ENCODE peak calls at places on chromosomes 5 and 9, in seven cellular contexts. A, J, Z, L, H, X and K are unnamed samples. For H4K20me1 and H3F3A, the result is how much of the 10 kb centered on the place peaks cover.

GRCh38 chr5:53031695-53032096 is 42.5 kb downstream of the ITGA2 start:
- DNase-seq in A (peak), J (peak), Z (no peak), L (peak), H (no peak), X (no peak), K (peak)

GRCh38 chr5:141647242-141647641 is 4.0 kb downstream of the FCHSD1 start:
- DNase-seq in A (no peak), J (no peak), Z (no peak), L (no peak), H (no peak), X (no peak), K (no peak)

GRCh38 chr5:159824188-159825153 is 91.8 kb upstream of the ADRA1B start:
- DNase-seq in A (no peak), J (peak), Z (no peak), L (no peak), H (no peak), X (no peak), K (peak)

GRCh38 chr9:18705763-18706372 is 231.9 kb downstream of the ADAMTSL1 start:
- DNase-seq in A (no peak), J (no peak), Z (no peak), L (no peak), H (no peak), X (no peak), K (no peak)

GRCh38 chr5:111800351-111800750 is 43.4 kb upstream of the NREP start:
- DNase-seq in A (no peak), J (no peak), Z (no peak), L (no peak), H (no peak), X (no peak), K (no peak)

GRCh38 chr9:1647776-1648175 is 367.4 kb upstream of the SMARCA2 start:
- DNase-seq in A (no peak), J (peak), Z (no peak), L (no peak), H (no peak), X (no peak), K (peak)

GRCh38 chr9:82890865-82891264 is 172.1 kb downstream of the RASEF start:
- DNase-seq in A (no peak), J (no peak), Z (no peak), L (no peak), H (no peak), X (no peak), K (no peak)

GRCh38 chr9:133115604-133116345 is 5.3 kb downstream of the RALGDS start:
- DNase-seq in A (no peak), J (no peak), Z (no peak), L (no peak), H (no peak), X (no peak), K (peak)

GRCh38 chr9:129739432-129739831 is 13.4 kb downstream of the PTGES start:
- DNase-seq in A (no peak), J (no peak), Z (no peak), L (no peak), H (no peak), X (no peak), K (no peak)

GRCh38 chr9:86741311-86742215 is 205.7 kb downstream of the GAS1 start:
- DNase-seq in A (peak), J (peak), Z (no peak), L (no peak), H (no peak), X (no peak), K (peak)

GRCh38 chr5:141973871-141974595 is 5.1 kb downstream of the RNF14 start:
- DNase-seq in A (no peak), J (peak), Z (no peak), L (no peak), H (no peak), X (no peak), K (peak)

GRCh38 chr9:94734054-94734754 is 7.7 kb downstream of the AOPEP start:
- DNase-seq in A (no peak), J (no peak), Z (no peak), L (no peak), H (no peak), X (no peak), K (no peak)

GRCh38 chr9:14515564-14516198 is 177.6 kb downstream of the ZDHHC21 start:
- DNase-seq in A (no peak), J (no peak), Z (peak), L (peak), H (peak), X (no peak), K (no peak)

GRCh38 chr5:89584339-89584956 is 701.5 kb upstream of the MEF2C start:
- DNase-seq in A (no peak), J (peak), Z (no peak), L (no peak), H (no peak), X (no peak), K (peak)

GRCh38 chr5:152634596-152634995 is 229.5 kb upstream of the NMUR2 start:
- DNase-seq in A (no peak), J (no peak), Z (peak), L (no peak), H (peak), X (no peak), K (no peak)

GRCh38 chr9:98811051-98811650 is 3.7 kb downstream of the GALNT12 start:
- DNase-seq in A (no peak), J (peak), Z (no peak), L (no peak), H (no peak), X (no peak), K (peak)

GRCh38 chr9:81687521-81688261 is 1.7 kb downstream of the TLE1 start:
- DNase-seq in A (peak), J (peak), Z (peak), L (peak), H (peak), X (no peak), K (peak)

GRCh38 chr5:23389543-23390215 is 117.7 kb upstream of the PRDM9 start:
- DNase-seq in A (no peak), J (no peak), Z (peak), L (no peak), H (no peak), X (no peak), K (no peak)

GRCh38 chr9:127776919-127777280 is 1.6 kb downstream of the SH2D3C start:
- DNase-seq in A (no peak), J (no peak), Z (no peak), L (no peak), H (no peak), X (peak), K (no peak)

GRCh38 chr9:127780126-127780885 is 1.8 kb upstream of the SH2D3C start:
- DNase-seq in A (no peak), J (no peak), Z (peak), L (peak), H (no peak), X (no peak), K (no peak)

GRCh38 chr9:127777368-127777960 is 1.0 kb downstream of the SH2D3C start:
- DNase-seq in A (no peak), J (no peak), Z (no peak), L (no peak), H (no peak), X (peak), K (no peak)

GRCh38 chr9:127779136-127779981 is 893 bp upstream of the SH2D3C start:
- DNase-seq in A (no peak), J (no peak), Z (no peak), L (peak), H (no peak), X (peak), K (peak)

DNA sequence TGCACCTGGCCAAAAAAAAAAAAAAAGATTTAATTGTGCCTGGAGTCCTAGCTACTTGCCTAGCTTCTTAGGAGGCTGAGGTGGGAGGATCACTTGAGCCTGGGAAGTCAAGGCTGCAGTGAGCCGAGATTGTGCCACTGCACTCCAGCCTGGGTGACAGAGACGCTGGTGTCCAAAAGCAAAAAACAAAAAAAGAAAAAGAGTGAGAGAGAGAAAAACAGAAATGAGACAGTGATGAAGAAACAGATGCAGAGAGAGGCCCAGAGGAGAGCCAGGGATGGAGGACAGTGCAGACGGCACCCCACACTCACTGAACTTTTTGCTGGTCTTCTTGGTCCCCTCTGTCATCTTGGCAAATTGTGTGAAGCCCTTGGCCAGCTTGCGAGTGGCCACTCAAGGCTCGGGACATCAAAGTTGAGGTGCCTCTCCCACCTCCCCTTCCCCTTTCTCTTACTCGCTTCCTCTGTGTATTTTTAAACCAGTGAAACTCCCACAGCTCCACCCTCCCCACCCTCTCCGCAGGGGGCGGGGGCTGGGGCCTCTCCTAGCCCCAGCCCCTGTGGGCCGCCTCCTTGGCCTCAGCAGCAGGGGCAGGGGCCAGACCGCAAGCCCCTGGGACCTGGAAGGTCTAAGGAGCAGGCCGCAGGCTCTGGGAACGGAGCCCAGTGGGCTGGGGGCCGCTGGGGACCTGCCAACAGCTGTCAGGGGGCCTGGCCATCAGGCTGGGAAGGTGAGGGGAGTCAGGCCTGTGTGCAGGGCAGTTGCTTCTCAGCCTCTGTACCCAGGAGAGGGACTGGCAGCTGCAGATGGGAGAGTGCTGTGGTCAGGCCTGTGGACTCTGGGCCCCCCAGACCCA is at the start of gene SH2D3C:
- DNase-seq in A (no peak), J (no peak), Z (no peak), L (no peak), H (no peak), X (peak), K (no peak)
- H2AFZ ChIP-seq in A (no peak), J (no peak), Z (no peak), L (no peak), H (no peak), X (peak), K (no peak)

DNA sequence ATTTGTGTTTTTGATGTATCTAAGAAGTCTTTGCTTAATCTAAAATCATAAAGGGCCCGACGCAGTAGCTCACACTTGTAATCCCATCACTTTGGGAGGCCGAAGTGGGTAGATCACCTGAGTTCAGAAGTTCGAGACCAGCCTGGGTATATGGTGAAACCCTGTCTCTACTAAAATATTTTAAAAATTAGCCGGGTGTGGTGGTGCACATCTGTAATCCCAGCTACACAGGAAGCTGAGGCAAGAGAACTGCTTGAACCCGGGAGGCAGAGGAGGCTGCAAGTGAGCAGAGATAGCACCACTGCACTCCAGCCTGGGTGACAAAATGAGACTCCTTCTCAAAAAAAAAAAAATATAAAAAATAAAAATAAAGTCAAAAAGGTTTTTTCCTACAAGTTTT is 9.6 kb downstream of the IL6ST start:
- DNase-seq in A (no peak), J (no peak), Z (no peak), L (no peak), H (no peak), X (peak), K (no peak)
- H4K20me1 ChIP-seq in A (under half), J (under half), Z (under half), L (under half), H (under half), X (under half), K (under half)

GRCh38 chr9:89310486-89311345 is at the start of gene CKS2:
- DNase-seq in A (peak), J (peak), Z (peak), L (peak), H (peak), X (peak), K (peak)
- H3F3A ChIP-seq in A (under half), J (under half), Z (under half), L (under half), H (under half), X (under half), K (under half)

DNA sequence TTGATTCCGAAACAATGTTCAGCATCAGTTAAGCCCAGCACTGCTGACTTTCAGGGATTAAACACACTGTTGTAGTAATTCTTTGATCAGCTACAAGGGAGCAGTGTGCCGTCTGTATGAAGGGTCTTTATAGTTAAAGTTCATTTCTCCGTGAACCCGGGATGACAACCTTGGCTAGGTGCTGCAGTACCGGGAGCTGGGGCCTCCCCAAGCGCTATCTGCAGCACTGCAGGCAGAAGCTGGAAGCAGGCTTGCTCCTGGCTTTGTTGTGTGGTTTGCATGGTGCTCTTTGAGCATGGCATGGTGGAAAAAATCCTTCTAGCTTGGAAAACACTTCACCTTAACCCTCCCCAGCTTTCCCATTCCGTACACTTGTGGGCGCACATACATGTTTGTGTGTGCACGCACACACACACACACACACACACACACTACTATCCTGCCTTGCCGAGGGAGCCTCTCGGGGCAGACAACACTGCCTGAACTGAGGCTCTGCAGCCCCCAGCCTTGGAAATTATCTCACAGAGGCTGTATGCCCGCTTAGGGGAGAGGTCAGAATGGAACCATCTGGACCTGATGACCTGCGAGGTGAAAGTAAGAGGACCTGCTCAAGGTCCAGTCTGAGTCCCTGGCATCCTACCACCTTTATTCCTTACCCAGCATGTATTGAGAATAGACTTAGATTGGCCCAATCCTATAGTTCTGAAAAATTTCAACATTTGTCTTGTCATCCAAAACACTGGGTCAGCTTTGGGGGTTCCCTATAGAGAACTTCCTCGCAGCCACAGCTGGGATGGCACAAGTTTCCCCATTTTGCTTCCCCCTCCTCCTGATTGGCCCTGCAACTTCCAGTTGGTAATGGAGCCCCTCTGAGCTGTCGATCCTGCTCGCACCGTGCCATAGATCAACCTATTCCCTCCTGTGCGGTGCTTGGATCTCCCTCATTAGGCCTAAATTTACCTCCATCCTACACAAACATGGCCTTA is 10.0 kb downstream of the MVB12B start:
- DNase-seq in A (no peak), J (no peak), Z (no peak), L (no peak), H (no peak), X (no peak), K (no peak)
- H2AFZ ChIP-seq in A (no peak), J (no peak), Z (no peak), L (no peak), H (no peak), X (no peak), K (no peak)

DNA sequence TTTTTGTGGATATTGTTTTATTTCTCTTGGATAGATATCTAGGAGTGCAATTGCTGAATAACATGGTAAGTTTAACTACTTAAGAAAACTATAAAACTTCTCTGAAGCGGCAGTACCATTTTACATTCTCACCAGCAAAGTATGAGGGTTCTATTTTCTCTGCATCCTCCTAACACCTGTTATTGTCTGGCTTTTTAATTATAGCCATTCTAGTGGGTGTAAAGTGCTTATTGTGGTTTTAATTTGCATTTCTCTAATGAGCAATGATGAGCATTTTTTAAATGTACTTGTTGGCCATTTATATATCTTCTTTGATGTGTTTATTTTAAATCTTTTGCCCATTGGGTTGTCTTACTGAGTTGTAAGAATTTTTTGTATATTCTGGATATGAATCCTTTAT is 28.7 kb downstream of the SMIM32 start:
- DNase-seq in A (no peak), J (no peak), Z (no peak), L (no peak), H (no peak), X (peak), K (no peak)
- H4K20me1 ChIP-seq in A (under half), J (under half), Z (under half), L (under half), H (under half), X (under half), K (under half)

GRCh38 chr9:125233678-125234077 is 7.5 kb downstream of the HSPA5 start:
- DNase-seq in A (no peak), J (peak), Z (no peak), L (no peak), H (no peak), X (no peak), K (peak)
- H3F3A ChIP-seq in A (half or more), J (under half), Z (under half), L (half or more), H (under half), X (under half), K (half or more)

DNA sequence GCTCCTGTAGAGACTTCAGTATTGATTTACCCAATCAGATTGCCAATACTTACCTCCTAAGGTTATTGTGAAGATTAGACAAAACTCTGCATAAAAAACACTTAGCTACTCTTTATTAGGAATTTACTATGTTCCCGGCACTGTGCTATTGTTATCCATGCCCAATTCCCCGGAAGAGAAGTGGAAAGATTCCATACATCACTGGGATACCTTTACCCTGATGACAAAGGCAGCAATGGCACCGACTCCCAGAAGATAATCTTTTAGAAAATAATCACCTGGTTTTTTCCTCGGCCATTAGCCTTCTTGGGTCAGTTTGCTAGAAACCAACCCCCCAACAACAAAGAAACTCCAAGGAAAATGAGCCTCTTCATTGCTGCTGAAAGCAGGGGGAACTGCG is 226.0 kb downstream of the SNX18 start:
- DNase-seq in A (no peak), J (no peak), Z (peak), L (no peak), H (peak), X (no peak), K (no peak)
- H2AFZ ChIP-seq in A (no peak), J (peak), Z (peak), L (peak), H (peak), X (peak), K (peak)

DNA sequence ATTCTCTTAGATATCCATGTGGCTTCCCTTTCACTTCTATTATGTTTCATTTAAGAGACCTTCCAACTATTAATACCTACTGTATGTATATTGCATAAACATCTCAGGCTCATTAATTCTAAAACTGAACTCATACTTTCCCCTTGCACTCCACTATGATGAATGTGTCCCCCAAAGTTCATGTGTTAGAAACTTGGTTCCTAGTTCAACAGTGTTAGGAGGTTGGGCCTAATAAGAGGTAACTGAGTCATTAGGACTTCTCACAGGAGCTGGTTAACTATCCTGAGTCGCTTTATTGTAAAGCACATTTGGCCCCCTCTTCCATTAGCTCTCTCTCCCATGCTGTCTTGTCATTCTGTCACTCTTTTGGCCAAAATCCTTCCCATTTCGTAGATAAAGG is 22.0 kb downstream of the ANKHD1 start:
- DNase-seq in A (no peak), J (no peak), Z (no peak), L (no peak), H (no peak), X (no peak), K (no peak)
- H4K20me1 ChIP-seq in A (half or more), J (under half), Z (under half), L (half or more), H (half or more), X (under half), K (under half)

GRCh38 chr5:78473747-78474146 is 113.3 kb downstream of the SCAMP1 start:
- DNase-seq in A (no peak), J (no peak), Z (no peak), L (no peak), H (no peak), X (no peak), K (no peak)
- H3F3A ChIP-seq in A (under half), J (under half), Z (under half), L (under half), H (under half), X (under half), K (under half)

GRCh38 chr9:74140141-74140540 is 357.0 kb upstream of the RORB start:
- DNase-seq in A (no peak), J (no peak), Z (no peak), L (no peak), H (no peak), X (no peak), K (no peak)
- H2AFZ ChIP-seq in A (no peak), J (no peak), Z (no peak), L (no peak), H (no peak), X (no peak), K (no peak)